ENCODE peak calls at places on chromosomes 13 and 19, in nine cellular contexts. F, E, R, O, L, T, H, Z and Y are unnamed samples.

GRCh38 chr19:1884291-1884718 is 991 bp downstream of the ABHD17A start:
- DNase-seq in T (no peak), E (no peak), Z (peak), H (no peak), L (no peak), O (no peak), R (peak), F (no peak), Y (no peak)

GRCh38 chr13:27599845-27600553 is 20.3 kb downstream of the LNX2 start:
- DNase-seq in R (no peak), O (peak), H (no peak), E (no peak), Z (no peak), F (no peak), L (peak), T (no peak), Y (no peak)

GRCh38 chr19:2484178-2484937 is 8.4 kb downstream of the GADD45B start:
- DNase-seq in F (no peak), E (no peak), R (no peak), Z (no peak), T (no peak), H (no peak), L (no peak), O (no peak), Y (no peak)

GRCh38 chr13:52006491-52007245 is 4.6 kb downstream of the ATP7B start:
- DNase-seq in H (no peak), L (no peak), E (no peak), T (no peak), F (no peak), R (no peak), O (no peak), Z (no peak), Y (no peak)

GRCh38 chr13:85806553-85807175 is 7.4 kb upstream of the SLITRK6 start:
- DNase-seq in T (no peak), R (no peak), Z (no peak), H (peak), F (peak), O (peak), E (no peak), L (peak), Y (peak)

GRCh38 chr13:23755040-23755439 is 134.2 kb downstream of the MIPEP start:
- DNase-seq in F (peak), L (no peak), R (no peak), Z (no peak), O (no peak), E (no peak), H (no peak), T (no peak), Y (no peak)

GRCh38 chr13:110280996-110281688 is 25.8 kb downstream of the COL4A1 start:
- DNase-seq in Z (no peak), R (no peak), L (no peak), F (no peak), E (peak), T (no peak), H (no peak), O (no peak), Y (no peak)

GRCh38 chr19:37346091-37346490 is 24.8 kb upstream of the ZNF527 start:
- DNase-seq in Z (no peak), H (no peak), L (no peak), T (no peak), F (no peak), E (no peak), R (no peak), O (no peak), Y (no peak)

GRCh38 chr13:75637101-75637774 is 1.1 kb downstream of the LMO7 start:
- DNase-seq in H (no peak), O (no peak), R (no peak), F (no peak), L (no peak), Z (no peak), E (no peak), T (no peak), Y (no peak)

GRCh38 chr13:113645329-113645728 is 12.7 kb downstream of the ATP4B start:
- DNase-seq in O (no peak), H (no peak), E (no peak), R (no peak), T (no peak), F (no peak), Z (no peak), L (no peak), Y (no peak)

GRCh38 chr19:8307400-8307964 is 676 bp downstream of the CD320 start:
- DNase-seq in O (no peak), H (no peak), Z (no peak), E (peak), F (no peak), L (no peak), T (no peak), R (no peak), Y (no peak)

GRCh38 chr19:5624154-5624663 is 1.3 kb downstream of the SAFB start:
- DNase-seq in F (peak), Z (peak), L (no peak), T (no peak), O (peak), H (peak), E (peak), R (peak), Y (no peak)

GRCh38 chr19:1045247-1045603 is 5.3 kb downstream of the ABCA7 start:
- DNase-seq in H (no peak), R (peak), Z (no peak), L (peak), F (no peak), T (no peak), O (no peak), E (no peak), Y (no peak)

GRCh38 chr13:49000247-49000646 is 24.5 kb downstream of the FNDC3A start:
- DNase-seq in L (no peak), T (no peak), H (no peak), R (no peak), Z (no peak), F (no peak), E (no peak), O (no peak), Y (no peak)

GRCh38 chr19:33821871-33822270 is 25.2 kb downstream of the KCTD15 start:
- DNase-seq in H (no peak), Z (no peak), E (no peak), O (no peak), T (no peak), F (no peak), L (no peak), R (no peak), Y (no peak)

GRCh38 chr13:113654175-113654560 is 3.8 kb downstream of the ATP4B start:
- DNase-seq in E (peak), R (no peak), L (no peak), O (no peak), H (no peak), F (peak), Z (no peak), T (no peak), Y (no peak)

GRCh38 chr19:49861541-49862410 is 5.6 kb downstream of the PNKP start:
- DNase-seq in F (no peak), R (no peak), Z (no peak), T (no peak), L (no peak), E (peak), O (no peak), H (no peak), Y (no peak)

GRCh38 chr13:71219671-71220070 is 647.3 kb downstream of the DACH1 start:
- DNase-seq in F (no peak), O (no peak), Z (no peak), R (no peak), T (no peak), E (no peak), H (no peak), L (no peak), Y (no peak)

GRCh38 chr19:32418155-32418554 is 12.6 kb downstream of the DPY19L3 start:
- DNase-seq in E (no peak), H (no peak), L (no peak), R (no peak), O (no peak), Z (no peak), F (no peak), T (no peak), Y (no peak)

GRCh38 chr19:58395979-58396627 is 647 bp downstream of the RNF225 start:
- DNase-seq in L (no peak), O (no peak), E (no peak), Z (no peak), R (no peak), H (no peak), F (no peak), T (no peak), Y (no peak)